ENCODE peak calls at places on chromosomes 2 and 18, in seven cellular contexts. Q is body of pancreas, N is MM.1S, E is left ventricle myocardium inferior, S is neural progenitor cell, O is lung, B is PC-3. T is an unnamed sample.

GRCh38 chr2:217802261-217802660 is 200.5 kb downstream of the TNS1 start:
- DNase-seq in Q (no peak), N (no peak), E (no peak), S (no peak), O (no peak), B (no peak), T (peak; percentile 12)

GRCh38 chr2:236882931-236883330 is 202.8 kb upstream of the COPS8 start:
- DNase-seq in Q (no peak), N (no peak), E (no peak), S (no peak), O (no peak), B (peak; percentile 17), T (no peak)

GRCh38 chr2:229243880-229244560 is 27.1 kb downstream of the PID1 start:
- DNase-seq in Q (peak; percentile 10), N (no peak), E (no peak), S (no peak), O (no peak), B (peak; percentile 3), T (no peak)

GRCh38 chr2:109345653-109346165 is 216.7 kb downstream of the SH3RF3 start:
- DNase-seq in Q (peak; percentile 59), N (no peak), E (no peak), S (no peak), O (no peak), B (no peak), T (no peak)

GRCh38 chr2:178846458-178846802 is 39.2 kb upstream of the TTN start:
- DNase-seq in Q (no peak), N (no peak), E (no peak), S (no peak), O (no peak), B (peak; percentile 43), T (no peak)

GRCh38 chr2:195016821-195017220 is 640.2 kb upstream of the SLC39A10 start:
- DNase-seq in Q (no peak), N (no peak), E (no peak), S (no peak), O (no peak), B (no peak), T (no peak)

GRCh38 chr2:89763581-89764485 is 1072.4 kb downstream of the RPIA start:
- DNase-seq in Q (no peak), N (no peak), E (peak; percentile 15), S (no peak), O (no peak), B (no peak), T (no peak)

GRCh38 chr2:109030870-109031480 is 42.0 kb upstream of the EDAR start:
- DNase-seq in Q (no peak), N (no peak), E (no peak), S (no peak), O (no peak), B (no peak), T (no peak)

GRCh38 chr2:240341064-240341463 is 94.4 kb upstream of the GPC1 start:
- DNase-seq in Q (no peak), N (no peak), E (no peak), S (no peak), O (no peak), B (no peak), T (no peak)

GRCh38 chr18:43129946-43130523 is 14.6 kb upstream of the RIT2 start:
- DNase-seq in Q (no peak), N (peak; percentile 51), E (no peak), S (no peak), O (no peak), B (no peak), T (no peak)

GRCh38 chr2:69196327-69197117 is 183.5 kb downstream of the ANTXR1 start:
- DNase-seq in Q (peak; percentile 30), N (no peak), E (no peak), S (no peak), O (no peak), B (no peak), T (no peak)

GRCh38 chr18:48779462-48779861 is 171.3 kb downstream of the SMAD7 start:
- DNase-seq in Q (no peak), N (no peak), E (no peak), S (no peak), O (no peak), B (no peak), T (no peak)
- H3K4me1 ChIP-seq in Q (peaks cover 21% of the 10 kb centered on the region), N (peaks cover 29% of the 10 kb centered on the region), E (peaks cover 98% of the 10 kb centered on the region), S (peaks cover 17% of the 10 kb centered on the region), O (peaks cover 15% of the 10 kb centered on the region), B (no peaks in the 10 kb centered on the region), T (peaks cover 20% of the 10 kb centered on the region)

DNA sequence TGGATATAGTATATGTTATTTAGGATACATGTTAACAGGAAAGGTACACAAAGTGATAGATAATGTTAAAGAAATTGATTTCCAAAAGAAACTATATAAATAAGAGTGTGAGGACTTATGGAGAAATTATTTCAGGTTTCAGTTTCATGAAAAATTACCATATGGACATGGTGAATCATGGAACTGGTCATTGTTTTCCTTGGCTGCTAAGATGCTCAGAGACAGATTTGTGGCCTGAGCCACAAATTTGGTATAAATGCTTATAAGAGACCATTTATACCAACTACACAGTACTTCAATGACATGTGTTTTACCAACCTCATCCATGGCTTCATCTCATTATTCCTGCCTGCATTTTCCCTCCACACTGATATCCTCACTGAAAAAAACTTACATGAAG is 188.1 kb downstream of the FMNL2 start:
- DNase-seq in Q (no peak), N (no peak), E (no peak), S (no peak), O (no peak), B (peak; percentile 62), T (no peak)
- H3K4me3 ChIP-seq in Q (no peak overlapping the region), N (no peak overlapping the region), E (no peak overlapping the region), S (no peak overlapping the region), O (no peak overlapping the region), B (no peak overlapping the region), T (no peak overlapping the region)

DNA sequence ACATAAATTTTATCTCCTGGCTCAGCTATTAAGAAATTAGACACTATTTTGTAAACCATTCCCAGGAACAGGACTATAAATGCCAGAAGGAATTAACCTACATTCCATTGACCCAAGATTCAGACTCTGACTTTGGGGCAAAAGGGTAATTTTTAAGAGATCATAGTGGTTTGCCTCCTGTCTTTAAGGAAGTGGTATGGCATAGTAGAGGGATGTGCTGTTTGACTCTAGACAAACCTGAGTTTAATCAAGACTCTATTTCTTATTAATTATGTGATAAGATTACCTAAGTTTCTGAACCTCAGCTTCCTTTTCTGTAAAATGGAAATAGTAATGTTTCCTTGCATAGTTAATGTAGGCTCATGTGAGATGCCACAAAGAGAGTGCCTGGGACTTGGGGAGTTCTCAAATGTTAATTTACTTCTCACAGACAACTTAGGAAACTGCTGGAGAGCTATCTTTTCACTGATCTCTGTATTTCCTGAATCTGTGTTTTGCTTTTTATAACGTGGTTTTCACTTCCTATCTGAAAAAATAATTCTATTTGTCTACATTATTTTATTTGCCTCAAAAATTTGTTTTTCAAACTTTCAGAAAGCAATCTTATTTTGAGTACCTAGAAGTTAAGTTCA is 11.9 kb upstream of the SLC40A1 start:
- DNase-seq in Q (no peak), N (no peak), E (no peak), S (no peak), O (no peak), B (no peak), T (no peak)
- H3K4me1 ChIP-seq in Q (no peaks in the 10 kb centered on the region), N (peaks cover 12% of the 10 kb centered on the region), E (no peaks in the 10 kb centered on the region), S (no peaks in the 10 kb centered on the region), O (no peaks in the 10 kb centered on the region), B (no peaks in the 10 kb centered on the region), T (peaks cover 11% of the 10 kb centered on the region)

GRCh38 chr2:183112575-183112974 is 11.7 kb upstream of the NUP35 start:
- DNase-seq in Q (no peak), N (no peak), E (no peak), S (no peak), O (no peak), B (no peak), T (no peak)
- H3K4me3 ChIP-seq in Q (no peak overlapping the region), N (no peak overlapping the region), E (no peak overlapping the region), S (no peak overlapping the region), O (no peak overlapping the region), B (no peak overlapping the region), T (no peak overlapping the region)

DNA sequence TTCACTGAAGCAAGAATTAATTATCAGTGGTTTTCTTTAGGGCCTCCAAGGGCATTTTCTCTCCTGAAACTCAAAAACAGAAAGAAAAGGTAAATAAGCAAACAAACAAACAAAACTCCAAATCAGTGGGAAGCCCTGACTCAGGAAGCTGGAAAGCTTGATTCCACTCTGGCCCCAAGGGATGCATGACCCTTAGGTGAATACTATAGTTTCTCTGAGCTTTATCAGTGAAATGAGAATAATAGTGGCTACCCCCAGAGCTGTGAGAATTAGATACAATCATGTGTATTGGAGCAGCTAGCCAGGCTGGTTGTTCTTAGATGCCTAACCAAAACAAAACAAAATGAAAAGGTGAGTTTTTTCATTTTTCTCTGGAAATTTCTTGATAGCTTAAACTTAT is 585.1 kb downstream of the CNTNAP5 start:
- DNase-seq in Q (no peak), N (no peak), E (no peak), S (no peak), O (no peak), B (no peak), T (no peak)
- H3K4me1 ChIP-seq in Q (no peaks in the 10 kb centered on the region), N (no peaks in the 10 kb centered on the region), E (no peaks in the 10 kb centered on the region), S (peaks cover 22% of the 10 kb centered on the region), O (no peaks in the 10 kb centered on the region), B (no peaks in the 10 kb centered on the region), T (peaks cover 10% of the 10 kb centered on the region)

DNA sequence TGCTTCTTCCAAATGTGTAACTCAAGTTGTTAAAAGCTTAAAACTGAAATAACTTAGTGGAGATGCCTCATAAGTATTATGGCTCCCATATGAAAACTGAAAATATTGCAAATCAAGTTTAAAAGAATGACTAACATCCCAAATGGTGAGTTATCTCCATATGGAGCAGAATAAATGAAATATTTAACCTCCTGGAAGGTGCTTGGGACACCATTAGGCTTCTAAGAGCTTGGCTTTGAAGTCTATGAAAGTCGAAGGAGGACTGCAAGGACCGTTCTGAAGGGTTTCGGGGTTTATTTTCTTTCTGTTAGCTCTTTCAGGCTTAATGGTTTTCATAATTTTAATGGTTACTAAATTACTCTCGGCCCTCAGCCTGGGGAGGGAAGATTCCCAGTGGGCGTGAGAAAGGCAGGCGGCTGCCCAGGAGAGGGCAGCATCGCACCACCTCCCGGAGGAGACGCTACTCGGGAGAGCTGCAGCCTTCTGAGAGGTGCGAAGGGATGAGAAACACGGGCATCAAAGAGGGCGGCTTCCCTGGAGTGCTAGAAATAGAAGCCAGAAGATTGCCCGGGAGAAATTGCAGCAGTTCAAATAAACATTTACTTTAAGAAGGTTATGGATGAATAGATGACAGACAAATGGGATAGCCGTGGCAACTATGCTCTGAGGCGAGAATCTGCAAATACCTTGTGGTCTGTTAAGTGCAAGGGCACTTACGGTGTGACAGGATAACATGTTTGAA is 43.1 kb downstream of the MAP3K19 start:
- DNase-seq in Q (peak; percentile 79), N (peak; percentile 73), E (peak; percentile 59), S (peak; percentile 89), O (peak; percentile 68), B (peak; percentile 84), T (peak; percentile 84)
- H3K4me3 ChIP-seq in Q (no peak overlapping the region), N (no peak overlapping the region), E (no peak overlapping the region), S (no peak overlapping the region), O (no peak overlapping the region), B (no peak overlapping the region), T (no peak overlapping the region)

GRCh38 chr2:234290196-234290595 is 206.7 kb downstream of the ARL4C start:
- DNase-seq in Q (no peak), N (no peak), E (no peak), S (no peak), O (no peak), B (no peak), T (no peak)

GRCh38 chr2:234291765-234292204 is 205.1 kb downstream of the ARL4C start:
- DNase-seq in Q (peak; percentile 77), N (peak; percentile 35), E (peak; percentile 46), S (no peak), O (no peak), B (no peak), T (peak; percentile 40)

GRCh38 chr2:234288974-234289455 is 207.9 kb downstream of the ARL4C start:
- DNase-seq in Q (peak; percentile 61), N (peak; percentile 43), E (peak; percentile 51), S (peak; percentile 73), O (peak; percentile 75), B (peak; percentile 58), T (peak; percentile 53)

GRCh38 chr2:234290671-234291070 is 206.2 kb downstream of the ARL4C start:
- DNase-seq in Q (peak; percentile 24), N (no peak), E (no peak), S (no peak), O (no peak), B (no peak), T (no peak)

GRCh38 chr2:234289789-234290188 is 207.1 kb downstream of the ARL4C start:
- DNase-seq in Q (no peak), N (peak; percentile 48), E (no peak), S (no peak), O (no peak), B (peak; percentile 81), T (no peak)
- H3K4me1 ChIP-seq in Q (peaks cover 14% of the 10 kb centered on the region), N (peaks cover 61% of the 10 kb centered on the region), E (peaks cover 25% of the 10 kb centered on the region), S (peaks cover 30% of the 10 kb centered on the region), O (no peaks in the 10 kb centered on the region), B (peaks cover 12% of the 10 kb centered on the region), T (peaks cover 25% of the 10 kb centered on the region)